ENCODE peak calls at places on chromosomes 16 and 17, in five cellular contexts. R, S, U, K and D are unnamed samples.

GRCh38 chr16:27264151-27264550 is 4.4 kb downstream of the NSMCE1 start:
- DNase-seq in S (no peak), R (no peak), U (no peak), K (peak; percentile 15), D (no peak)

GRCh38 chr17:39687101-39687545 is 734 bp downstream of the PGAP3 start:
- DNase-seq in R (no peak), U (no peak), S (no peak), K (no peak), D (no peak)

GRCh38 chr16:14362774-14363371 is 267.2 kb downstream of the PARN start:
- DNase-seq in U (no peak), S (no peak), R (no peak), K (no peak), D (no peak)

GRCh38 chr17:50649042-50649908 is 14.6 kb downstream of the ABCC3 start:
- DNase-seq in R (no peak), K (no peak), U (no peak), S (no peak), D (peak; percentile 33)

GRCh38 chr17:75764711-75765421 is at the start of gene GALK1:
- DNase-seq in U (no peak), R (peak; percentile 59), S (peak; percentile 53), K (no peak), D (no peak)

GRCh38 chr17:58245428-58246103 is 7.2 kb downstream of the LPO start:
- DNase-seq in R (no peak), U (no peak), S (no peak), K (no peak), D (no peak)

GRCh38 chr16:10509534-10510025 is 70.8 kb downstream of the EMP2 start:
- DNase-seq in R (peak; percentile 51), U (peak; percentile 62), S (peak; percentile 34), K (no peak), D (peak; percentile 76)

GRCh38 chr17:10198509-10199249 is at the start of gene GAS7:
- DNase-seq in R (peak; percentile 45), S (peak; percentile 16), U (no peak), K (no peak), D (peak; percentile 97)

GRCh38 chr17:77909236-77909635 is 49.3 kb upstream of the TNRC6C start:
- DNase-seq in R (peak; percentile 23), S (no peak), U (no peak), K (no peak), D (no peak)

GRCh38 chr16:68644715-68645493 is at the start of gene CDH3:
- DNase-seq in R (peak; percentile 84), K (no peak), S (no peak), U (no peak), D (no peak)

GRCh38 chr17:39963826-39964225 is 1.0 kb downstream of the GSDMA start:
- DNase-seq in S (peak; percentile 21), K (no peak), R (no peak), U (no peak), D (no peak)

GRCh38 chr16:80197790-80198201 is 343.0 kb upstream of the DYNLRB2 start:
- DNase-seq in R (no peak), K (peak; percentile 38), S (no peak), U (peak; percentile 71), D (no peak)

GRCh38 chr17:30821751-30822723 is 2.5 kb downstream of the CRLF3 start:
- DNase-seq in K (no peak), U (no peak), R (no peak), S (no peak), D (no peak)

GRCh38 chr16:66510711-66511614 is 39.0 kb downstream of the TK2 start:
- DNase-seq in R (peak; percentile 51), U (no peak), S (no peak), K (no peak), D (no peak)

GRCh38 chr16:67399218-67399733 is 6.0 kb upstream of the TPPP3 start:
- DNase-seq in R (no peak), S (no peak), U (no peak), K (no peak), D (no peak)

GRCh38 chr17:42407289-42407836 is 15.7 kb downstream of the CAVIN1 start:
- DNase-seq in K (peak; percentile 67), U (peak; percentile 23), R (peak; percentile 96), S (peak; percentile 26), D (peak; percentile 51)

GRCh38 chr17:83149761-83150251 is 70.4 kb downstream of the METRNL start:
- DNase-seq in K (no peak), S (no peak), U (no peak), R (no peak), D (no peak)

GRCh38 chr16:88886915-88887521 is 20.6 kb upstream of the PABPN1L start:
- DNase-seq in S (no peak), U (no peak), R (no peak), K (no peak), D (no peak)

GRCh38 chr17:76234354-76234679 is 6.0 kb downstream of the RNF157 start:
- DNase-seq in K (no peak), U (no peak), S (no peak), R (no peak), D (no peak)

GRCh38 chr16:86772671-86773338 is 194.5 kb downstream of the FOXL1 start:
- DNase-seq in R (no peak), S (no peak), U (no peak), K (peak; percentile 85), D (no peak)

GRCh38 chr17:59761385-59762021 is 54.0 kb downstream of the VMP1 start:
- DNase-seq in K (no peak), R (no peak), U (peak; percentile 79), S (no peak), D (no peak)

GRCh38 chr17:2192367-2193028 is 111.1 kb downstream of the SMG6 start:
- DNase-seq in R (no peak), S (peak; percentile 13), K (peak; percentile 77), U (peak; percentile 95), D (peak; percentile 98)

GRCh38 chr17:57651996-57652395 is 93.1 kb downstream of the CCDC182 start:
- DNase-seq in S (no peak), K (no peak), R (no peak), U (no peak), D (no peak)

GRCh38 chr16:58853830-58854229 is 119.7 kb upstream of the GOT2 start:
- DNase-seq in S (no peak), R (no peak), K (peak; percentile 33), U (no peak), D (no peak)

GRCh38 chr17:14882131-14882530 is 383.0 kb downstream of the PMP22 start:
- DNase-seq in U (no peak), S (no peak), K (no peak), R (no peak), D (no peak)

DNA sequence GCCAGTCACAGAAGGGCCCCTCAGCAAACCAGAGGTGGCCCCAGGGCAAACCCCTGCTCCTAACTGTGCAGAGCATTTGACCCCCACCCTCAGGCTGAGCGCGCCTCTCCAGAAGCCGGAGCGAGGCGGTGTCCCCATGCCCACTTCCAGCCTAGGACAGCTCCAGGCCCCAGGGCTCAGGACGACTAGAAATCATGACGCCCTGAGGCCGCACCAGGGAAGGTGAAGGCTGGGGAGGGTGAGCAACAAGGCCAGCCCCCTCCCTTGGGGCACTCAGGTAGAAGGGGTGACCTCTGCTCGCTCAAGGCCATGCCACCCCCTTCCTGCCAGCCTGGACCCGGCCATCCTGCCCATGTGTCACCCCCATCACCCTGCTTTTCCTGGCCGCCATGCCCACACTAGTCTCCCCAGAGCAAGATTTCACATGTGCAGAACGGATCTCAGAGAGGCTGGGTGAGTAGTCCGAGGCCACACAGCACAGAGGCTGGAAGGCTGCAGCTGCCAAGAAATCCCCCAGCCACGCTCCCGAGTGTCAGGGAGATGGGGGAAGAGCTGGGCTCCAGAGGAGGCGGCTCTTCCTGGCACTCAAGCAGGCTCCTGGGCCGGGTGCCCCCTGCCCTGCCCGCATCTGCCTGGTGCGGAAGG is 2.1 kb upstream of the PVALEF start:
- DNase-seq in K (no peak), S (no peak), R (no peak), U (no peak), D (no peak)
- H3K4me3 ChIP-seq in K (no peak overlapping the region), S (no peak overlapping the region), R (no peak overlapping the region), U (no peak overlapping the region), D (no peak overlapping the region)

GRCh38 chr17:45977506-45977824 is 21.6 kb upstream of the STH start:
- DNase-seq in K (no peak), S (no peak), R (no peak), U (no peak), D (no peak)

GRCh38 chr17:45974916-45975630 is 24.0 kb upstream of the STH start:
- DNase-seq in U (no peak), R (no peak), K (no peak), S (no peak), D (no peak)

GRCh38 chr17:45976755-45977505 is 22.1 kb upstream of the STH start:
- DNase-seq in R (no peak), K (no peak), S (no peak), U (no peak), D (no peak)

GRCh38 chr17:45975640-45976295 is 23.3 kb upstream of the STH start:
- DNase-seq in R (no peak), K (no peak), U (no peak), S (no peak), D (no peak)

DNA sequence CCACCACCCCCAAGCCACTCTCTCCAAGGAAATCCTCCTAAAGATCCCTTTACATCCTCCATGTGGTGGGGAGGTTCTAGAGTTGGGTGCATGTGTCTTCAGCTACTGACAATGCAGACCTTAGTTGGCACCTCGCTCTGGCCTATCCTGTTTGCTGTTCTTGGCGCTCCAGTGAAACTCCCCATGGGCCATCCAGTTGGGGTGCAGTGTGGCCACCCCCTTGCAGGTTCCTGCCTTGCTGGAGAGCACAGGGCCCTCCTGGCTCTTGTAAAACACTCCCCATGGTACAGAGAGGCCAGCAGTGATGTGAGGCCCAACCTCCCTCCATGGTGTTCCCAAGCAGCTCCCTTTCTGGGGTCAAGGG is 22.7 kb upstream of the STH start:
- DNase-seq in R (no peak), K (no peak), U (no peak), S (no peak), D (no peak)
- H3K4me3 ChIP-seq in R (no peak overlapping the region), K (no peak overlapping the region), U (no peak overlapping the region), S (no peak overlapping the region), D (no peak overlapping the region)

GRCh38 chr17:55580596-55581133 is 69.4 kb upstream of the SMIM36 start:
- DNase-seq in K (no peak), S (no peak), R (no peak), U (no peak), D (no peak)
- H3K4me3 ChIP-seq in K (no peak overlapping the region), S (no peak overlapping the region), R (no peak overlapping the region), U (no peak overlapping the region), D (no peak overlapping the region)

GRCh38 chr17:66381701-66382362 is 79.4 kb downstream of the PRKCA start:
- DNase-seq in U (no peak), S (no peak), R (no peak), K (no peak), D (no peak)

GRCh38 chr17:66379539-66379938 is 77.1 kb downstream of the PRKCA start:
- DNase-seq in K (no peak), U (no peak), S (no peak), R (no peak), D (no peak)

GRCh38 chr17:66387391-66387981 is 85.1 kb downstream of the PRKCA start:
- DNase-seq in K (no peak), U (no peak), R (no peak), S (no peak), D (no peak)

GRCh38 chr17:66386789-66387351 is 84.5 kb downstream of the PRKCA start:
- DNase-seq in U (no peak), K (no peak), S (no peak), R (no peak), D (no peak)

DNA sequence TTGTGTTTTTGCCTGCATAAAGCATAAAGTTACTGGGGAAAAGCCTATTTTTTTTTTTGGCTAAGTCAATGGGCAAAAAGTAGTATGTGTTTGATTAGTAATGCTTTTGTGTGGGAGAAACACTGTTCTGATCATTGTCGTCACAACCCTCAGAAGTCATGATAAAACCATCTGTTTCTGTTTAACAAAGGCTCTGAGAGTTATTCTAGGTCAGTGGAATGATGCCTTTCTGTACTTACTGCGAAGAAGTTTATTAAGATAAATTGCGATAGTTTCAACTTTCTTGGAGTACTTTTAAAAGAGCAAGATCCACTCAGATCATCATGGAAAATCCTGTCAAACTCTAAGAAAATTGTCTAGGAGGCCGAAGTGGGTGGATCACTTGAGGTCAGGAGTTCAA is 80.9 kb downstream of the PRKCA start:
- DNase-seq in R (no peak), U (peak; percentile 89), K (no peak), S (no peak), D (no peak)
- H3K4me3 ChIP-seq in R (no peak overlapping the region), U (no peak overlapping the region), K (no peak overlapping the region), S (no peak overlapping the region), D (no peak overlapping the region)